ENCODE peak calls at places on chromosomes 1 and 21, in ten cellular contexts. One of them, this sample, is unnamed.

GRCh38 chr1:3795453-3796214 is 664 bp downstream of the LRRC47 start:
- DNase-seq in breast epithelium: no peak
- DNase-seq in PC-9: no peak
- DNase-seq in psoas muscle: peak; percentile 27
- DNase-seq in heart right ventricle: no peak
- DNase-seq in cardiac muscle cell: peak; percentile 42
- DNase-seq in hepatocyte: no peak
- DNase-seq in ovary: no peak
- DNase-seq in PC-3: no peak
- DNase-seq in CD8-positive, alpha-beta memory T cell: no peak
- DNase-seq in this sample: no peak

GRCh38 chr1:217586586-217586985 is 44.3 kb downstream of the GPATCH2 start:
- DNase-seq in breast epithelium: no peak
- DNase-seq in PC-9: no peak
- DNase-seq in psoas muscle: no peak
- DNase-seq in heart right ventricle: no peak
- DNase-seq in cardiac muscle cell: no peak
- DNase-seq in hepatocyte: no peak
- DNase-seq in ovary: no peak
- DNase-seq in PC-3: no peak
- DNase-seq in CD8-positive, alpha-beta memory T cell: no peak
- DNase-seq in this sample: no peak

GRCh38 chr1:111769517-111770146 is 13.9 kb downstream of the DDX20 start:
- DNase-seq in breast epithelium: no peak
- DNase-seq in PC-9: peak; percentile 20
- DNase-seq in psoas muscle: no peak
- DNase-seq in heart right ventricle: no peak
- DNase-seq in cardiac muscle cell: peak; percentile 55
- DNase-seq in hepatocyte: peak; percentile 74
- DNase-seq in ovary: peak; percentile 68
- DNase-seq in PC-3: peak; percentile 74
- DNase-seq in CD8-positive, alpha-beta memory T cell: no peak
- DNase-seq in this sample: no peak

GRCh38 chr1:14625587-14626447 is 27.3 kb downstream of the KAZN start:
- DNase-seq in breast epithelium: no peak
- DNase-seq in PC-9: no peak
- DNase-seq in psoas muscle: no peak
- DNase-seq in heart right ventricle: no peak
- DNase-seq in cardiac muscle cell: no peak
- DNase-seq in hepatocyte: no peak
- DNase-seq in ovary: no peak
- DNase-seq in PC-3: peak; percentile 35
- DNase-seq in CD8-positive, alpha-beta memory T cell: no peak
- DNase-seq in this sample: no peak

GRCh38 chr1:13751458-13751871 is 51.5 kb downstream of the PRDM2 start:
- DNase-seq in breast epithelium: no peak
- DNase-seq in PC-9: no peak
- DNase-seq in psoas muscle: no peak
- DNase-seq in heart right ventricle: no peak
- DNase-seq in cardiac muscle cell: no peak
- DNase-seq in hepatocyte: no peak
- DNase-seq in ovary: no peak
- DNase-seq in PC-3: no peak
- DNase-seq in CD8-positive, alpha-beta memory T cell: no peak
- DNase-seq in this sample: no peak

GRCh38 chr1:27832762-27833161 is 2.2 kb downstream of the PPP1R8 start:
- DNase-seq in breast epithelium: no peak
- DNase-seq in PC-9: no peak
- DNase-seq in psoas muscle: no peak
- DNase-seq in heart right ventricle: no peak
- DNase-seq in cardiac muscle cell: no peak
- DNase-seq in hepatocyte: no peak
- DNase-seq in ovary: no peak
- DNase-seq in PC-3: peak; percentile 25
- DNase-seq in CD8-positive, alpha-beta memory T cell: no peak
- DNase-seq in this sample: no peak

GRCh38 chr21:43866233-43866632 is 1.2 kb downstream of the AGPAT3 start:
- DNase-seq in breast epithelium: no peak
- DNase-seq in PC-9: no peak
- DNase-seq in psoas muscle: peak; percentile 56
- DNase-seq in heart right ventricle: peak; percentile 55
- DNase-seq in cardiac muscle cell: peak; percentile 39
- DNase-seq in hepatocyte: peak; percentile 75
- DNase-seq in ovary: peak; percentile 59
- DNase-seq in PC-3: peak; percentile 50
- DNase-seq in CD8-positive, alpha-beta memory T cell: peak; percentile 17
- DNase-seq in this sample: no peak

GRCh38 chr1:103948526-103948925 is 198.8 kb downstream of the AMY1C start:
- DNase-seq in breast epithelium: no peak
- DNase-seq in PC-9: no peak
- DNase-seq in psoas muscle: no peak
- DNase-seq in heart right ventricle: no peak
- DNase-seq in cardiac muscle cell: peak; percentile 5
- DNase-seq in hepatocyte: no peak
- DNase-seq in ovary: no peak
- DNase-seq in PC-3: peak; percentile 45
- DNase-seq in CD8-positive, alpha-beta memory T cell: no peak
- DNase-seq in this sample: no peak

GRCh38 chr1:46532498-46533178 is 18.8 kb downstream of the KNCN start:
- DNase-seq in breast epithelium: no peak
- DNase-seq in PC-9: peak; percentile 68
- DNase-seq in psoas muscle: peak; percentile 73
- DNase-seq in heart right ventricle: peak; percentile 78
- DNase-seq in cardiac muscle cell: peak; percentile 77
- DNase-seq in hepatocyte: peak; percentile 82
- DNase-seq in ovary: peak; percentile 63
- DNase-seq in PC-3: peak; percentile 55
- DNase-seq in CD8-positive, alpha-beta memory T cell: peak; percentile 65
- DNase-seq in this sample: peak; percentile 50

GRCh38 chr21:37463083-37463780 is 96.7 kb downstream of the DYRK1A start:
- DNase-seq in breast epithelium: no peak
- DNase-seq in PC-9: no peak
- DNase-seq in psoas muscle: no peak
- DNase-seq in heart right ventricle: no peak
- DNase-seq in cardiac muscle cell: no peak
- DNase-seq in hepatocyte: peak; percentile 33
- DNase-seq in ovary: no peak
- DNase-seq in PC-3: peak; percentile 63
- DNase-seq in CD8-positive, alpha-beta memory T cell: no peak
- DNase-seq in this sample: no peak

GRCh38 chr1:201705389-201705788 is 123.6 kb upstream of the IPO9 start:
- DNase-seq in breast epithelium: no peak
- DNase-seq in PC-9: no peak
- DNase-seq in psoas muscle: no peak
- DNase-seq in heart right ventricle: no peak
- DNase-seq in cardiac muscle cell: no peak
- DNase-seq in hepatocyte: no peak
- DNase-seq in ovary: no peak
- DNase-seq in PC-3: no peak
- DNase-seq in CD8-positive, alpha-beta memory T cell: no peak
- DNase-seq in this sample: no peak

DNA sequence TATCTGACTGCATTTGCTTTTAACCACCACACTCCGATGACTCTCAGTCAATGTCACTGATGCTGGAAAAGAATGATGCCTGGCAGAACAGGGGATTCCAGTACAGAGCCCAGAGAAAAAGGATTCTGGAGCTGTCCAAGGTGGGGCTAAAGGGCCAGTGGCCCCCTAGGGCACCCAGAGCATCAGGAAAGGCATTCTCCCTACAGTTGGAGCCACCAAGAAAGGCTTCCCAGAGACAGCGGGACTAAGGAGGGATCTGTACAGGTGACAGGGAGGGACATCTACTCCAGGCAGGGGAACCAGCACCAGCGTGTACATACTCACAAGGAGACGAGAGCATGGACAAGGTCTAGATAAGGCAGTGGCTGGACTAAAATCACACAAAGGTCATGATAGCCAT is 111.8 kb upstream of the ZC3H12A start:
- DNase-seq in breast epithelium: no peak
- DNase-seq in PC-9: no peak
- DNase-seq in psoas muscle: no peak
- DNase-seq in heart right ventricle: no peak
- DNase-seq in cardiac muscle cell: peak; percentile 42
- DNase-seq in hepatocyte: no peak
- DNase-seq in ovary: no peak
- DNase-seq in PC-3: no peak
- DNase-seq in CD8-positive, alpha-beta memory T cell: no peak
- DNase-seq in this sample: no peak
- H3K4me1 ChIP-seq in breast epithelium: no peaks in the 10 kb centered on the region
- H3K4me1 ChIP-seq in PC-9: no peaks in the 10 kb centered on the region
- H3K4me1 ChIP-seq in psoas muscle: no peaks in the 10 kb centered on the region
- H3K4me1 ChIP-seq in heart right ventricle: no peaks in the 10 kb centered on the region
- H3K4me1 ChIP-seq in cardiac muscle cell: no peaks in the 10 kb centered on the region
- H3K4me1 ChIP-seq in hepatocyte: no peaks in the 10 kb centered on the region
- H3K4me1 ChIP-seq in ovary: no peaks in the 10 kb centered on the region
- H3K4me1 ChIP-seq in PC-3: no peaks in the 10 kb centered on the region
- H3K4me1 ChIP-seq in CD8-positive, alpha-beta memory T cell: no peaks in the 10 kb centered on the region
- H3K4me1 ChIP-seq in this sample: no peaks in the 10 kb centered on the region

GRCh38 chr1:205639567-205639966 is 7.8 kb upstream of the ELK4 start:
- DNase-seq in breast epithelium: no peak
- DNase-seq in PC-9: no peak
- DNase-seq in psoas muscle: no peak
- DNase-seq in heart right ventricle: no peak
- DNase-seq in cardiac muscle cell: no peak
- DNase-seq in hepatocyte: no peak
- DNase-seq in ovary: no peak
- DNase-seq in PC-3: no peak
- DNase-seq in CD8-positive, alpha-beta memory T cell: no peak
- DNase-seq in this sample: no peak
- H3K4me1 ChIP-seq in breast epithelium: no peaks in the 10 kb centered on the region
- H3K4me1 ChIP-seq in PC-9: no peaks in the 10 kb centered on the region
- H3K4me1 ChIP-seq in psoas muscle: peaks cover 8% of the 10 kb centered on the region
- H3K4me1 ChIP-seq in heart right ventricle: no peaks in the 10 kb centered on the region
- H3K4me1 ChIP-seq in cardiac muscle cell: no peaks in the 10 kb centered on the region
- H3K4me1 ChIP-seq in hepatocyte: no peaks in the 10 kb centered on the region
- H3K4me1 ChIP-seq in ovary: no peaks in the 10 kb centered on the region
- H3K4me1 ChIP-seq in PC-3: no peaks in the 10 kb centered on the region
- H3K4me1 ChIP-seq in CD8-positive, alpha-beta memory T cell: no peaks in the 10 kb centered on the region
- H3K4me1 ChIP-seq in this sample: no peaks in the 10 kb centered on the region

GRCh38 chr1:2314803-2315710 is 76.3 kb downstream of the MORN1 start:
- DNase-seq in breast epithelium: no peak
- DNase-seq in PC-9: peak; percentile 53
- DNase-seq in psoas muscle: peak; percentile 76
- DNase-seq in heart right ventricle: peak; percentile 74
- DNase-seq in cardiac muscle cell: peak; percentile 74
- DNase-seq in hepatocyte: peak; percentile 84
- DNase-seq in ovary: peak; percentile 80
- DNase-seq in PC-3: peak; percentile 53
- DNase-seq in CD8-positive, alpha-beta memory T cell: peak; percentile 58
- DNase-seq in this sample: no peak

GRCh38 chr1:2317230-2318065 is 73.9 kb downstream of the MORN1 start:
- DNase-seq in breast epithelium: no peak
- DNase-seq in PC-9: no peak
- DNase-seq in psoas muscle: no peak
- DNase-seq in heart right ventricle: no peak
- DNase-seq in cardiac muscle cell: no peak
- DNase-seq in hepatocyte: no peak
- DNase-seq in ovary: no peak
- DNase-seq in PC-3: no peak
- DNase-seq in CD8-positive, alpha-beta memory T cell: no peak
- DNase-seq in this sample: no peak

GRCh38 chr1:2314297-2314802 is 77.0 kb downstream of the MORN1 start:
- DNase-seq in breast epithelium: peak; percentile 73
- DNase-seq in PC-9: peak; percentile 60
- DNase-seq in psoas muscle: peak; percentile 72
- DNase-seq in heart right ventricle: peak; percentile 77
- DNase-seq in cardiac muscle cell: peak; percentile 92
- DNase-seq in hepatocyte: peak; percentile 94
- DNase-seq in ovary: peak; percentile 77
- DNase-seq in PC-3: peak; percentile 59
- DNase-seq in CD8-positive, alpha-beta memory T cell: no peak
- DNase-seq in this sample: peak; percentile 63

GRCh38 chr1:2316451-2316940 is 74.9 kb downstream of the MORN1 start:
- DNase-seq in breast epithelium: no peak
- DNase-seq in PC-9: peak; percentile 55
- DNase-seq in psoas muscle: no peak
- DNase-seq in heart right ventricle: no peak
- DNase-seq in cardiac muscle cell: no peak
- DNase-seq in hepatocyte: no peak
- DNase-seq in ovary: no peak
- DNase-seq in PC-3: peak; percentile 22
- DNase-seq in CD8-positive, alpha-beta memory T cell: no peak
- DNase-seq in this sample: no peak

DNA sequence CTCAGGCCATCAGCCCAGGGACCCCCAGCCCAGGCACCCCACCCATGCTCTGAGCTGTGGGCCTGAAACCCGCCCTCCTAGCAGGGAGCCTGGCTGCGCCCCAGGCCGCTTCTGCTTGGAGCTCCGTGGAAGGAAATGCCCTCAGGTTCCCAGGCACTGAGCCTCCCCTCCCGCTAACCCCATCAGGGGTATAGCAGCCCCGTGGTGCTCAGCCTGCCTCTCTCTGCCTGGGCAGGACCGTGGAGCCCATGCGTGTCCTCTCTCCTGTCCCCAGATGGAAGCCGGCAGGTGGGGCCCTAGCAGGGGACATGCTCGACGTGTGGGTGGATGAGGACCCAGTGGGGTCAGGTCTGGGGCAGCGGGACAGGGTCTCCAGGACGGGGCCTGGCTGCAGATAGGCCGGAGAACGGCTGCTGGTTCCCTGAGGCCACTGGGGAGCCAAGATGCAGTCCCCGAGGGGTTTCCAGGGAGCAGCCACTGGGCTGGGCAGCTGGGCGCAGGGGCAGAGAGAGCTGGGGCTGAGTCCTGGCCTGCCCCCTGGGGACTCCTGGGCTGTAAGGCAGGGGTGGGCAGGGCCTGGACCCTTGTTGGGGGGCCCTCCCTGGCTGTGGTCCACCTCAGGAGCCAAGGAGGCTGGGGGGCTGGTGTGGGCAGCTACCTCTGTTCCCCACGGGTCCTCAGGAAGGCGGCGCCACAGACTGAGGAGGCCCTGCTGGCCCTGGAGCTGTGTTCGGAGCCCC is 75.5 kb downstream of the MORN1 start:
- DNase-seq in breast epithelium: no peak
- DNase-seq in PC-9: no peak
- DNase-seq in psoas muscle: no peak
- DNase-seq in heart right ventricle: no peak
- DNase-seq in cardiac muscle cell: no peak
- DNase-seq in hepatocyte: no peak
- DNase-seq in ovary: no peak
- DNase-seq in PC-3: no peak
- DNase-seq in CD8-positive, alpha-beta memory T cell: no peak
- DNase-seq in this sample: no peak
- H3K4me1 ChIP-seq in breast epithelium: peaks cover 24% of the 10 kb centered on the region
- H3K4me1 ChIP-seq in PC-9: peaks cover 24% of the 10 kb centered on the region
- H3K4me1 ChIP-seq in psoas muscle: peaks cover 16% of the 10 kb centered on the region
- H3K4me1 ChIP-seq in heart right ventricle: peaks cover 40% of the 10 kb centered on the region
- H3K4me1 ChIP-seq in cardiac muscle cell: peaks cover 27% of the 10 kb centered on the region
- H3K4me1 ChIP-seq in hepatocyte: peaks cover 47% of the 10 kb centered on the region
- H3K4me1 ChIP-seq in ovary: peaks cover 29% of the 10 kb centered on the region
- H3K4me1 ChIP-seq in PC-3: peaks cover 6% of the 10 kb centered on the region
- H3K4me1 ChIP-seq in CD8-positive, alpha-beta memory T cell: peaks cover 44% of the 10 kb centered on the region
- H3K4me1 ChIP-seq in this sample: peaks cover 5% of the 10 kb centered on the region

DNA sequence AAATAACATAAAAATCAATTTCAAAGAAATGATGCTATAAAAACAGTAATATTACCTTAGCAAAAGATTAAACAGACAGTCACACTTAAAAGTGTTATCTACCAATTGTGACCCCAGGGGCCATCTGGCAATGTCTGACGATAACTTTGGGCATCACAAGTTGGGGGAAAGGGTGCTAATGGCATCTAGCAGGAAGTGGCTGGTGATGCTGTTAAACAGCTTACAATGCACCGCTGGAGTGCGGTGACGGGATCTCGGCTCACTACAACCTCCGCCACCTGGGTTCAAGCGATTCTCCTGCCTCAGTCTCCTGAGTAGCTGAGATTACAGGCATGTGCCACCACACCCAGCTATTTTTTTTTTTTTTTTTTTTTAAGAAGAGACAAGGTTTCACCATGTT is 27.6 kb downstream of the NUP133 start:
- DNase-seq in breast epithelium: no peak
- DNase-seq in PC-9: no peak
- DNase-seq in psoas muscle: no peak
- DNase-seq in heart right ventricle: no peak
- DNase-seq in cardiac muscle cell: no peak
- DNase-seq in hepatocyte: no peak
- DNase-seq in ovary: no peak
- DNase-seq in PC-3: no peak
- DNase-seq in CD8-positive, alpha-beta memory T cell: no peak
- DNase-seq in this sample: no peak
- H3K4me1 ChIP-seq in breast epithelium: no peaks in the 10 kb centered on the region
- H3K4me1 ChIP-seq in PC-9: no peaks in the 10 kb centered on the region
- H3K4me1 ChIP-seq in psoas muscle: no peaks in the 10 kb centered on the region
- H3K4me1 ChIP-seq in heart right ventricle: no peaks in the 10 kb centered on the region
- H3K4me1 ChIP-seq in cardiac muscle cell: peaks cover 18% of the 10 kb centered on the region
- H3K4me1 ChIP-seq in hepatocyte: no peaks in the 10 kb centered on the region
- H3K4me1 ChIP-seq in ovary: no peaks in the 10 kb centered on the region
- H3K4me1 ChIP-seq in PC-3: no peaks in the 10 kb centered on the region
- H3K4me1 ChIP-seq in CD8-positive, alpha-beta memory T cell: no peaks in the 10 kb centered on the region
- H3K4me1 ChIP-seq in this sample: no peaks in the 10 kb centered on the region